ENCODE peak calls at places on chromosome 1, in ten cellular contexts. U is activated T-helper 17 cell treated with anti-CD3 and anti-CD28 coated beads, Interleukin-2, amount 50 U/mL, for 72 hours; W is RWPE2; C is right cardiac atrium; O is lower lobe of right lung; I is activated CD8-positive, alpha-beta T cell treated with anti-CD3 and anti-CD28 coated beads for 36 hours; A is Right ventricle myocardium superior; G is stimulated activated naive CD8-positive, alpha-beta T cell treated with anti-CD3 and anti-CD28 coated beads, Interleukin-15, amount 100 ng/mL, for 72 hours; P is natural killer cell; B is upper lobe of right lung. Z is an unnamed sample.

GRCh38 chr1:226788965-226789364 is 49.9 kb upstream of the ITPKB start:
- ATAC-seq in U (peak), W (no peak), C (no peak), O (no peak), I (peak), A (no peak), G (peak), P (no peak), B (no peak), Z (no peak)

GRCh38 chr1:214422137-214422671 is 129.2 kb downstream of the PTPN14 start:
- ATAC-seq in U (no peak), W (peak), C (no peak), O (no peak), I (no peak), A (no peak), G (no peak), P (no peak), B (no peak), Z (no peak)

GRCh38 chr1:94514095-94514727 is 27.3 kb downstream of the F3 start:
- ATAC-seq in U (no peak), W (peak), C (peak), O (peak), I (peak), A (peak), G (no peak), P (no peak), B (peak), Z (no peak)

GRCh38 chr1:41810446-41810845 is 108.3 kb downstream of the HIVEP3 start:
- ATAC-seq in U (no peak), W (no peak), C (no peak), O (no peak), I (no peak), A (no peak), G (no peak), P (peak), B (peak), Z (no peak)

GRCh38 chr1:117127840-117128239 is 6.3 kb upstream of the TRIM45 start:
- ATAC-seq in U (no peak), W (no peak), C (peak), O (peak), I (no peak), A (peak), G (no peak), P (no peak), B (peak), Z (no peak)

GRCh38 chr1:86503477-86504129 is 34.9 kb downstream of the CLCA1 start:
- ATAC-seq in U (no peak), W (no peak), C (peak), O (peak), I (no peak), A (peak), G (no peak), P (no peak), B (peak), Z (no peak)

GRCh38 chr1:225427249-225428065 is at the start of gene LBR:
- ATAC-seq in U (peak), W (peak), C (peak), O (peak), I (peak), A (peak), G (no peak), P (peak), B (peak), Z (peak)

GRCh38 chr1:85060038-85060437 is 11.7 kb upstream of the MCOLN3 start:
- ATAC-seq in U (no peak), W (no peak), C (no peak), O (no peak), I (no peak), A (no peak), G (no peak), P (no peak), B (no peak), Z (no peak)

GRCh38 chr1:204706838-204707509 is 21.4 kb upstream of the LRRN2 start:
- ATAC-seq in U (no peak), W (no peak), C (no peak), O (no peak), I (no peak), A (no peak), G (no peak), P (no peak), B (no peak), Z (no peak)